ENCODE peak calls at places on chromosomes 6 and 20, in seven cellular contexts. U is tibial artery, B is brain microvascular endothelial cell, K is sigmoid colon, T is RWPE2, M is heart right ventricle, E is dorsolateral prefrontal cortex. O is an unnamed sample.

GRCh38 chr6:156776470-156776840 is 723 bp upstream of the ARID1B start:
- DNase-seq in B (peak), M (no peak), T (no peak), U (no peak), K (no peak), E (no peak), O (no peak)

GRCh38 chr6:90098637-90099036 is 198.0 kb downstream of the BACH2 start:
- DNase-seq in T (no peak), B (no peak), E (no peak), U (no peak), M (peak), K (no peak), O (no peak)

GRCh38 chr6:45661667-45662066 is 283.9 kb upstream of the SUPT3H start:
- DNase-seq in E (no peak), U (no peak), B (peak), M (no peak), K (no peak), T (no peak), O (no peak)

GRCh38 chr6:10146723-10147451 is 268.0 kb downstream of the TFAP2A start:
- DNase-seq in K (no peak), B (peak), M (peak), U (no peak), E (no peak), T (no peak), O (no peak)

GRCh38 chr6:75546401-75546800 is 52.8 kb upstream of the FILIP1 start:
- DNase-seq in K (no peak), E (no peak), B (no peak), M (no peak), U (no peak), T (no peak), O (no peak)

GRCh38 chr6:1485678-1486077 is 96.3 kb downstream of the FOXF2 start:
- DNase-seq in U (no peak), E (no peak), K (no peak), T (no peak), M (no peak), B (peak), O (no peak)

GRCh38 chr6:156425374-156425773 is 351.8 kb upstream of the ARID1B start:
- DNase-seq in K (no peak), T (no peak), M (peak), E (no peak), B (peak), U (no peak), O (no peak)

GRCh38 chr20:48622421-48622820 is 205.4 kb downstream of the PREX1 start:
- DNase-seq in B (no peak), T (no peak), M (no peak), U (no peak), K (no peak), E (no peak), O (peak)

GRCh38 chr6:88165087-88165876 is 865 bp downstream of the CNR1 start:
- DNase-seq in K (no peak), E (no peak), M (no peak), U (no peak), B (no peak), T (no peak), O (no peak)

GRCh38 chr20:3818155-3819151 is 1.9 kb upstream of the AP5S1 start:
- DNase-seq in M (peak), T (no peak), B (peak), E (no peak), K (peak), U (peak), O (peak)

GRCh38 chr6:43262780-43263313 is 19.6 kb downstream of the TTBK1 start:
- DNase-seq in T (no peak), K (no peak), M (no peak), U (no peak), B (no peak), E (no peak), O (no peak)

GRCh38 chr6:52664991-52665686 is 5.8 kb upstream of the TMEM14A start:
- DNase-seq in M (no peak), E (no peak), B (no peak), K (no peak), T (no peak), U (no peak), O (no peak)

GRCh38 chr20:1336699-1337387 is 7.9 kb upstream of the SDCBP2 start:
- DNase-seq in B (no peak), K (peak), M (peak), E (no peak), U (peak), T (no peak), O (peak)

GRCh38 chr20:11853359-11853758 is 64.3 kb upstream of the BTBD3 start:
- DNase-seq in E (no peak), U (no peak), B (no peak), M (no peak), K (no peak), T (no peak), O (no peak)

GRCh38 chr6:125952764-125953501 is 3.6 kb upstream of the HINT3 start:
- DNase-seq in B (peak), T (no peak), E (no peak), U (no peak), M (no peak), K (no peak), O (no peak)

GRCh38 chr6:74597266-74597665 is 608.6 kb downstream of the COL12A1 start:
- DNase-seq in B (no peak), K (no peak), E (no peak), U (no peak), M (no peak), T (no peak), O (no peak)

GRCh38 chr6:52726193-52726542 is 37.1 kb downstream of the GSTA2 start:
- DNase-seq in T (no peak), U (no peak), K (no peak), M (no peak), B (no peak), E (no peak), O (no peak)

GRCh38 chr6:99603421-99604160 is 3.0 kb upstream of the PRDM13 start:
- DNase-seq in B (no peak), E (no peak), U (no peak), M (no peak), K (no peak), T (no peak), O (no peak)

GRCh38 chr6:99605074-99605726 is 1.4 kb upstream of the PRDM13 start:
- DNase-seq in K (no peak), U (no peak), T (no peak), M (no peak), E (no peak), B (no peak), O (no peak)

GRCh38 chr6:99605911-99606669 is 543 bp upstream of the PRDM13 start:
- DNase-seq in T (no peak), B (no peak), K (no peak), M (no peak), U (no peak), E (no peak), O (no peak)

GRCh38 chr6:99604161-99605073 is 2.2 kb upstream of the PRDM13 start:
- DNase-seq in K (no peak), M (no peak), B (no peak), U (no peak), T (no peak), E (no peak), O (no peak)

DNA sequence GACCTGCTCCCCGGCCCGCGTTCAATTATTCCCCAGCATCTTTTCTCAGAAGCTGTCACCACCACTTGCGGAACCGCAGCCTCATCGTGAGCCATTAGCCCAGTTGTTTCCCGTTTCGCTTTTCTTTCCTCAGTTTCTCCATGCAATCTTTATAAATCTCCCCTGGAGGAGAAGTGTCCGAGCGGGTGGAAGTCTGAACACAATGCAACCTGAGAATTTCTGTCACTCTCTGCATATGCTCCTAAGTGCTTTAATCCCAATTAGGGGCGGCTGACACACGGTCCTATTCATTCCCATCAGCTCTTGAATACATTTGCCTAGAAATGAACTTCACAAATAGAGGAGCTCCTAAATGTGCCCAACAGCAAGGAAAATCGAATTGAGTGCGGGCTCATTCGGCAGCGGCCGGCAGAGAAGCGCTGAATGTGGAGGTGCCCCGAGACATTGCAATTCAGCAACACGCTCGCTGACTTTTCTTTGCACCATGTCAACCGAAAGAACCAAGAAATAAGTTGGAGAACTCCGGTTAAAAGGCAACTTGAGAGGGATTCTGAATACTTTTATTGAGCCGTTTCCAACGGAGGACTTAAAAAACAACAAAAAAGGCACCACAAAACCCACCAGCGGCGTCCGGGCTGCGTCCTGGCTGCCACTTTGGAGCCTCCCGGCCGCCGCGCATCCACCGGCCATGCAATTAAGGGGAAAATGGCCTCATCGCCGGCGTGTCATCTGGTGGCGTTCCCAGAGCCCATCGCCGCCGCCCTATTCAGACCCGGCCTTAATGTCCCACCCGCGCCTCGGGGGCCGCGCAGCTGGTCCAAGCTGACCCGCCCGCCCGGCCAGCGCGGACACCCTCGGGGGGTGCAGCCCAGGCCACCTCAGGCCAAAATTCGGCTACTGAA is 3.9 kb upstream of the PRDM13 start:
- DNase-seq in E (no peak), K (no peak), M (no peak), B (no peak), U (no peak), T (no peak), O (no peak)
- H3K4me3 ChIP-seq in E (peak), K (no peak), M (peak), B (no peak), U (peak), T (no peak), O (peak)

GRCh38 chr20:40797425-40797824 is 108.4 kb upstream of the MAFB start:
- DNase-seq in E (no peak), U (no peak), M (no peak), B (no peak), K (no peak), T (peak), O (no peak)
- TF ChIP-seq CTCF in E (no peak), U (peak), M (no peak), B (peak), K (no peak), T (peak), O (no peak)

DNA sequence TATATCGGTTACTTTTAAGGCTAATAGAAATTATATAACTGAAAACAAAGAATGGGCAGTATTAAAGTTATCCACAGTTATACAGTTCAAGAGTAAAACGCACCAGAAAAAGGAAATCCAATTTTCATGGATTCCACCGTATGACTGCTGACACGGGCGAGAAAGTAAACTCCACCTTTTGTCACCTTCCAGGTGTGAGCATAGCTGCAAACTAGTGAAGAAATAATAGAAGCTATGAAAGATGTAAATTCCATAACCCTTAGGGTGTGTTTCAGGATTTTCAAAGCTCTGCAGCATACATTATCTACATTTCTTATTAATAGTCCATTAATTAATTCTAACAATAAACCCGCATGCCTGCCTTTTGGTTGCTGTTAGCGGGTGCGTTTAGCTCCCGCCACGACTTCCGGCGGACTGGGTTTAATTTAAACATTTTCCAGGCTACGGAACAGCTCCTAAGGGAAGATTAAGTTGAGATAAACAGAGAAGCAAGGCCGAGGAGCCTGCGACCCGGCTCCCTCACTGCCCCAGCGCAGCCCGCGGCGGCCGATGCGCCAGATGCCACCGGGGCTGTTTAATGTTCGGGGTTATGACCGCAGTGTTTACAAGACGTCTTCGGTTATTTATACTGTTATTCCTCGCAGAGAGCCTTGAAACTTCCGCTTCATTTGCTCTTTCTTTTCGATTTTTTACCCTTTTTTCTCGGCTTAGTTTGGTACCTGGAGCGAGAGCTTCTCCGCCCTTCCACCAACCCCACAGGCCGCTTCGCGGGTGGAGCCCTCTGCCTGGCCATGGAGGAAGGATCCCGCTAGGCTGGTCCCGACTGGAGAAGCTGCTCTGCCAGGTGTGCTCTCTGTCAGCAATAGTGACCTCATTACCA is 3.8 kb downstream of the TCF21 start:
- DNase-seq in U (no peak), T (no peak), K (no peak), M (no peak), E (no peak), B (no peak), O (peak)
- H3K27ac ChIP-seq in U (no peak), T (no peak), K (peak), M (peak), E (no peak), B (no peak), O (peak)

GRCh38 chr6:128885381-128885780 is 2.4 kb downstream of the LAMA2 start:
- DNase-seq in K (no peak), B (no peak), U (no peak), T (no peak), E (no peak), M (no peak), O (no peak)
- H3K4me3 ChIP-seq in K (peak), B (no peak), U (peak), T (no peak), E (peak), M (peak), O (peak)

DNA sequence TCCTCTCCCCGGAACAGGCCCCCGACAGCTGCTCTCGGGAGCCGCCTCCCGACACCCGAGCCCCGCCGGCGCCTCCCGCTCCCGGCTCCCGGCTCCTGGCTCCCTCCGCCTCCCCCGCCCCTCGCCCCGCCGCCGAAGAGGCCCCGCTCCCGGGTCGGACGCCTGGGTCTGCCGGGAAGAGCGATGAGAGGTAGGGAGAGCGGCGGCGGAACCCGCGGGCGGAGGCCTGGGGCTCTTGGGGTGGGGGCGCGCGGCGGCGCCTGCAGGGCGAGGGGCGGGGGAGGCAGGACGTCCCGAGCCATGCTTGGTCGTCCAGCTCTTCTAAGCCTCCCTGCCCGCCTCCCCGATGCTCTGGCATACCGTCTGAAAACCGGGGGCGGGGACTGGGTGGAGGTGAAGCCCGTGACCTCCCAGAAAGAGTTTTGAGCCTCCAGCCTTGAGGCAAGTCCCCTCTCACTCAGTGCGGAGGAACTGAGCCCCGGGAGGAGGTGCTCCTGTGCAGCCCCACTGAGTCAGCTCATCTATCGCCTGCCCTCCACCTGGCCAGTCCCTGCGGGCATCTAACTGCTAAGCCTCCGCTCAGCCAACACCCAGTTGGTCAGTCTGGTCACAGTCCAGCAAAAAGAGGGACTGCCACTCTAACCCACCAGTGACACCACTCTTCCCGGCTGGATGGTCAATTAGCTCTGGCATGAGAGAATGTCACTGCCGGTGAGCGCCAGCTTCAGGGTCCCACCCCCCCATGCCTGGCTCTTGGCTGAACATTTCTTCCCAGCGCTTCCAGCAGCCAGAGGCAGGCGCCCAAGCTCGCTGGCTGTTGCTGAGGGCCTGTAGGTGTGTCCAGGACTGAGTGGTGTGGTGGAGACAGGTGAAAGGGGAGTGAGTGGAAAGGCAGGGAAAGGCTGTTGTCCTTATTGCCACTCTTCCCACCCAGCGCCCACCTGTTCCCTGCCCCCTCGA is 482 bp downstream of the DDR1 start:
- DNase-seq in E (no peak), T (no peak), M (no peak), U (peak), K (peak), B (peak), O (peak)
- TF ChIP-seq CTCF in E (no peak), T (no peak), M (no peak), U (no peak), K (no peak), B (no peak), O (no peak)

GRCh38 chr6:151535476-151536279 is 41.9 kb downstream of the CCDC170 start:
- DNase-seq in E (no peak), B (no peak), M (no peak), K (no peak), U (no peak), T (no peak), O (no peak)

GRCh38 chr6:151539506-151540268 is 45.9 kb downstream of the CCDC170 start:
- DNase-seq in T (no peak), K (no peak), M (no peak), U (no peak), E (no peak), B (no peak), O (no peak)

GRCh38 chr6:151534576-151534975 is 40.8 kb downstream of the CCDC170 start:
- DNase-seq in T (no peak), K (no peak), U (no peak), B (peak), M (no peak), E (no peak), O (no peak)

GRCh38 chr6:151536280-151536534 is 42.4 kb downstream of the CCDC170 start:
- DNase-seq in U (no peak), T (no peak), E (no peak), B (no peak), K (no peak), M (no peak), O (no peak)

DNA sequence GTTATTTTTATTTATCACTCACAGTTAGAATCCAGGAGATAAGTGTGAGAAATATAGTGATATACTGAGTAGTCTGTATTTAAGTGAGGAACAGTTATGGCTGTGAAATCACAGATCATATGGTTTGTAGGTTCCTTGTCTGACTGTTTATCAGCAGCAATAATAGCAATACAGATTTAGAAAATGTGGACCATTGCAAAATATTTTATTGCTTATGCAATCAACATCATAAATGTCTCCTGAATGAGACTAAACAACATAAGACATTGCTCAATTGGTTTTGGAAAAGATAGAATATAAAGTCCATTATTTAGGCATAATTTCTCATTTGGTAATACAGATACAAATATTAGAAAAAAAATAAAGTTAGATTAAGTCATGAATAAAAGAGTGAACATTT is 43.7 kb downstream of the CCDC170 start:
- DNase-seq in K (no peak), B (no peak), M (no peak), T (no peak), U (no peak), E (no peak), O (no peak)
- H3K27ac ChIP-seq in K (no peak), B (no peak), M (no peak), T (no peak), U (no peak), E (no peak), O (no peak)

GRCh38 chr20:31712564-31713311 is 9.9 kb downstream of the BCL2L1 start:
- DNase-seq in B (peak), E (peak), K (peak), U (peak), T (peak), M (peak), O (peak)

GRCh38 chr20:31709939-31710338 is 12.7 kb downstream of the BCL2L1 start:
- DNase-seq in K (peak), M (no peak), E (no peak), U (no peak), B (no peak), T (no peak), O (no peak)

GRCh38 chr20:31712112-31712553 is 10.5 kb downstream of the BCL2L1 start:
- DNase-seq in K (peak), B (no peak), M (peak), E (no peak), U (no peak), T (no peak), O (no peak)

GRCh38 chr20:31710423-31711250 is 12.0 kb downstream of the BCL2L1 start:
- DNase-seq in E (no peak), T (peak), B (no peak), K (peak), U (no peak), M (no peak), O (no peak)

GRCh38 chr20:31711416-31712111 is 11.1 kb downstream of the BCL2L1 start:
- DNase-seq in M (no peak), T (no peak), E (no peak), K (no peak), U (no peak), B (no peak), O (no peak)
- H3K4me3 ChIP-seq in M (peak), T (no peak), E (peak), K (no peak), U (peak), B (no peak), O (no peak)

DNA sequence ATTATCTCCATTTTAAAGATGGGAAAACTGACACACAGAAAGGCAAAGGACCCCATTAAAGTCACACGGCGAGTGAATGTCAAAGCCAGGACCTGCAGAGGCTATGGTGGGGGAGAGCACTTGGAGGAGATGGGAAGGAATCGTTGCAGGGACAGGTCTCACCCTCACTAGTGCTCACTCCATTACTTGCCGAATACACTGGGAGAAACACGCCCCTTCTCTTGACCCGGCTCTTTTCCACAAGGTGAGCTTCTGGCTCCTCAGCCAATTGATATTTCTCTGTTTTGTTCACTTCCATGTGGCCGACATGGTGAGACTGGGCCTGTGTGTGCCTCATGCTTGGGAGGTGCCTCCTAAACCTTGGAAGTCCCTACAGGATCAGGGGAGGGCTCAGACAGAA is 117.8 kb upstream of the KCNG1 start:
- DNase-seq in K (peak), B (no peak), M (no peak), U (no peak), E (no peak), T (no peak), O (no peak)
- TF ChIP-seq CTCF in K (no peak), B (no peak), M (no peak), U (no peak), E (no peak), T (no peak), O (no peak)

GRCh38 chr20:41086402-41087324 is 50.7 kb upstream of the PLCG1 start:
- DNase-seq in K (no peak), M (no peak), B (no peak), T (no peak), E (no peak), U (no peak), O (no peak)
- H3K27ac ChIP-seq in K (no peak), M (no peak), B (no peak), T (peak), E (no peak), U (no peak), O (no peak)

O was measured in ovary.